ENCODE peak calls at places on chromosomes 13 and 19, in ten cellular contexts. One of them, this sample, is unnamed.

GRCh38 chr13:100987993-100988392 is 313.4 kb upstream of the TMTC4 start:
- DNase-seq in SK-N-SH: no peak
- DNase-seq in fibroblast of lung: peak; percentile 51
- DNase-seq in H1: no peak
- DNase-seq in PC-9: no peak
- DNase-seq in GM23248: peak; percentile 44
- DNase-seq in mammary epithelial cell: no peak
- DNase-seq in endothelial cell of umbilical vein: peak; percentile 9
- DNase-seq in IMR-90: peak; percentile 26
- DNase-seq in osteoblast: peak; percentile 77
- DNase-seq in this sample: no peak

GRCh38 chr13:40665061-40665753 is 1.2 kb downstream of the FOXO1 start:
- DNase-seq in SK-N-SH: peak; percentile 57
- DNase-seq in fibroblast of lung: no peak
- DNase-seq in H1: no peak
- DNase-seq in PC-9: no peak
- DNase-seq in GM23248: peak; percentile 43
- DNase-seq in mammary epithelial cell: peak; percentile 52
- DNase-seq in endothelial cell of umbilical vein: no peak
- DNase-seq in IMR-90: no peak
- DNase-seq in osteoblast: peak; percentile 93
- DNase-seq in this sample: peak; percentile 69

GRCh38 chr19:4878491-4878968 is 11.1 kb upstream of the PLIN3 start:
- DNase-seq in SK-N-SH: no peak
- DNase-seq in fibroblast of lung: no peak
- DNase-seq in H1: no peak
- DNase-seq in PC-9: no peak
- DNase-seq in GM23248: no peak
- DNase-seq in mammary epithelial cell: no peak
- DNase-seq in endothelial cell of umbilical vein: no peak
- DNase-seq in IMR-90: no peak
- DNase-seq in osteoblast: no peak
- DNase-seq in this sample: no peak

GRCh38 chr13:100454876-100455275 is 133.7 kb downstream of the GGACT start:
- DNase-seq in SK-N-SH: no peak
- DNase-seq in fibroblast of lung: peak; percentile 76
- DNase-seq in H1: no peak
- DNase-seq in PC-9: peak; percentile 91
- DNase-seq in GM23248: peak; percentile 48
- DNase-seq in mammary epithelial cell: peak; percentile 63
- DNase-seq in endothelial cell of umbilical vein: peak; percentile 36
- DNase-seq in IMR-90: peak; percentile 54
- DNase-seq in osteoblast: no peak
- DNase-seq in this sample: peak; percentile 9

GRCh38 chr13:67877031-67877430 is 646.9 kb upstream of the PCDH9 start:
- DNase-seq in SK-N-SH: no peak
- DNase-seq in fibroblast of lung: no peak
- DNase-seq in H1: no peak
- DNase-seq in PC-9: no peak
- DNase-seq in GM23248: no peak
- DNase-seq in mammary epithelial cell: no peak
- DNase-seq in endothelial cell of umbilical vein: no peak
- DNase-seq in IMR-90: no peak
- DNase-seq in osteoblast: no peak
- DNase-seq in this sample: no peak

GRCh38 chr19:3975637-3976087 is 4.8 kb upstream of the DAPK3 start:
- DNase-seq in SK-N-SH: no peak
- DNase-seq in fibroblast of lung: no peak
- DNase-seq in H1: no peak
- DNase-seq in PC-9: no peak
- DNase-seq in GM23248: peak; percentile 36
- DNase-seq in mammary epithelial cell: no peak
- DNase-seq in endothelial cell of umbilical vein: no peak
- DNase-seq in IMR-90: no peak
- DNase-seq in osteoblast: peak; percentile 55
- DNase-seq in this sample: no peak

GRCh38 chr19:15498156-15498858 is 10.0 kb upstream of the CYP4F22 start:
- DNase-seq in SK-N-SH: no peak
- DNase-seq in fibroblast of lung: no peak
- DNase-seq in H1: no peak
- DNase-seq in PC-9: no peak
- DNase-seq in GM23248: no peak
- DNase-seq in mammary epithelial cell: no peak
- DNase-seq in endothelial cell of umbilical vein: no peak
- DNase-seq in IMR-90: no peak
- DNase-seq in osteoblast: no peak
- DNase-seq in this sample: no peak

GRCh38 chr19:21463449-21464105 is 41.8 kb upstream of the ZNF429 start:
- DNase-seq in SK-N-SH: peak; percentile 87
- DNase-seq in fibroblast of lung: peak; percentile 64
- DNase-seq in H1: peak; percentile 75
- DNase-seq in PC-9: no peak
- DNase-seq in GM23248: no peak
- DNase-seq in mammary epithelial cell: peak; percentile 69
- DNase-seq in endothelial cell of umbilical vein: no peak
- DNase-seq in IMR-90: no peak
- DNase-seq in osteoblast: peak; percentile 39
- DNase-seq in this sample: peak; percentile 70

DNA sequence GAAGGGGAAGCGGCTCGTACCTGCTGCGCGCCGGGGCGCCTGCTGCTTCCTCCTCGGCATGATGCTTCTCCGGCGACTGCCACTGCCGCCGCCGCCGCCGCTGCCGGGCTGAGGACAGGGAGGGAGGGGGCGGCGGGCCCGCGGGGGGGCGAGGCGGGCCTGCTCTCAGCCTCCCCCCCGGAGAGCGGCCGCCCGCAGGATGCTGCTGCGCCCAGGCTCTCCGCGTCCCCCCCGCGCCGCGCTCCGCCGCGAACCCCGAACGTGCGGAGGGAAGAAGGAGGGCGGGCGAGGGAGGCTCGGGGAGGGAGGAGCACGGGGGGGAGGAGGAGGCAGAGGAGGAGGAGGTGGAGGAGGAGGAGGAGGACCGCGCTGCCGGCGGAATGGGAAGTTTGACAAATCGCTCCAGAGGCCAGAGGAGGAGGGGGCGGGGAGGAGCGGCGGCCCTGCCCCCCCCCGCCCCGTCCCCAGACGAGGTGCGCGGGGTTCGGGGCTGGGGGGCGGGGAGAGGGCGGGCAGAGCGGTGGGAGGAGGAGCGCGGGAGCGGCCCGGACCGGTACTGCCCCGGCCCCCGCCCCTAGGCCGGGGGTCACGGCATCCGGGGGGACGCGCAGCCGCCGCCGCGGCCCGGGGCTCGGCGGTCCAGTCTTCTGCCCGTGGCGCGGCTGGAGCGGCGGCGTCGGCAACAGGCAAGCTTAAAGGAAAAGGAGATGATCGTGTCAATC is at the start of gene TSHZ3:
- DNase-seq in SK-N-SH: peak; percentile 89
- DNase-seq in fibroblast of lung: peak; percentile 87
- DNase-seq in H1: no peak
- DNase-seq in PC-9: no peak
- DNase-seq in GM23248: peak; percentile 84
- DNase-seq in mammary epithelial cell: peak; percentile 84
- DNase-seq in endothelial cell of umbilical vein: peak; percentile 22
- DNase-seq in IMR-90: peak; percentile 87
- DNase-seq in osteoblast: peak; percentile 96
- DNase-seq in this sample: no peak
- H2AFZ ChIP-seq in SK-N-SH: peak within 1 kb of the TSS; percentile 78
- H2AFZ ChIP-seq in fibroblast of lung: no peak within 1 kb of the TSS
- H2AFZ ChIP-seq in H1: no peak within 1 kb of the TSS
- H2AFZ ChIP-seq in PC-9: no peak within 1 kb of the TSS
- H2AFZ ChIP-seq in GM23248: peak within 1 kb of the TSS; percentile 87
- H2AFZ ChIP-seq in mammary epithelial cell: peak within 1 kb of the TSS; percentile 82
- H2AFZ ChIP-seq in endothelial cell of umbilical vein: peak within 1 kb of the TSS; percentile 87
- H2AFZ ChIP-seq in IMR-90: peak within 1 kb of the TSS; percentile 91
- H2AFZ ChIP-seq in osteoblast: peak within 1 kb of the TSS; percentile 6
- H2AFZ ChIP-seq in this sample: no peak within 1 kb of the TSS

DNA sequence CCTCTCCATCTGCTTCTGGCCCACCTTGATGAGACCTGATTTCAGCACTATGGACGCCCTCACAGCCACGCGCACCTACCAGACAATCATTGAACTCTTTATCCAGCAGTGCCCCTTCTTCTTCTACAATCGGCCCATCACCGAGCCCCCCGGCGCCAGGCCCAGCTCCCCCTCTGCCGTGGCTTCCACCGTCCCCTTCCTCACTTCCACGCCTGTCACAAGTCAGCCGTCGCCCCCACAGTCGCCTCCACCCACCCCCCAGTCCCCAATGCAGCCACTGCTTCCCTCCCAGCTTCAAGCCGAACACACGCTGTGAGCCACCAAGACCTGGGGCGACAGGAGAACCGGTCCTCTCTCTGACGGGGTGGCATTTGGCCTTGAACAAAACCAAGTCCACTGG is 19.3 kb upstream of the NPAS1 start:
- DNase-seq in SK-N-SH: no peak
- DNase-seq in fibroblast of lung: no peak
- DNase-seq in H1: no peak
- DNase-seq in PC-9: no peak
- DNase-seq in GM23248: no peak
- DNase-seq in mammary epithelial cell: no peak
- DNase-seq in endothelial cell of umbilical vein: no peak
- DNase-seq in IMR-90: no peak
- DNase-seq in osteoblast: no peak
- DNase-seq in this sample: no peak
- H3K36me3 ChIP-seq in SK-N-SH: peaks cover 49% of the 10 kb centered on the region
- H3K36me3 ChIP-seq in fibroblast of lung: peaks cover 9% of the 10 kb centered on the region
- H3K36me3 ChIP-seq in H1: peaks cover 22% of the 10 kb centered on the region
- H3K36me3 ChIP-seq in PC-9: no peaks in the 10 kb centered on the region
- H3K36me3 ChIP-seq in GM23248: no peaks in the 10 kb centered on the region
- H3K36me3 ChIP-seq in mammary epithelial cell: no peaks in the 10 kb centered on the region
- H3K36me3 ChIP-seq in endothelial cell of umbilical vein: peaks cover 31% of the 10 kb centered on the region
- H3K36me3 ChIP-seq in IMR-90: peaks cover 44% of the 10 kb centered on the region
- H3K36me3 ChIP-seq in osteoblast: peaks cover 41% of the 10 kb centered on the region
- H3K36me3 ChIP-seq in this sample: peaks cover 4% of the 10 kb centered on the region

GRCh38 chr13:37685206-37685605 is 86.6 kb upstream of the POSTN start:
- DNase-seq in SK-N-SH: no peak
- DNase-seq in fibroblast of lung: peak; percentile 59
- DNase-seq in H1: no peak
- DNase-seq in PC-9: no peak
- DNase-seq in GM23248: no peak
- DNase-seq in mammary epithelial cell: no peak
- DNase-seq in endothelial cell of umbilical vein: peak; percentile 13
- DNase-seq in IMR-90: peak; percentile 28
- DNase-seq in osteoblast: no peak
- DNase-seq in this sample: no peak

GRCh38 chr13:37680137-37680536 is 81.6 kb upstream of the POSTN start:
- DNase-seq in SK-N-SH: no peak
- DNase-seq in fibroblast of lung: no peak
- DNase-seq in H1: no peak
- DNase-seq in PC-9: no peak
- DNase-seq in GM23248: no peak
- DNase-seq in mammary epithelial cell: no peak
- DNase-seq in endothelial cell of umbilical vein: no peak
- DNase-seq in IMR-90: no peak
- DNase-seq in osteoblast: no peak
- DNase-seq in this sample: no peak

GRCh38 chr13:37682496-37682895 is 83.9 kb upstream of the POSTN start:
- DNase-seq in SK-N-SH: no peak
- DNase-seq in fibroblast of lung: no peak
- DNase-seq in H1: no peak
- DNase-seq in PC-9: no peak
- DNase-seq in GM23248: no peak
- DNase-seq in mammary epithelial cell: no peak
- DNase-seq in endothelial cell of umbilical vein: no peak
- DNase-seq in IMR-90: no peak
- DNase-seq in osteoblast: no peak
- DNase-seq in this sample: no peak

GRCh38 chr13:37679043-37679442 is 80.5 kb upstream of the POSTN start:
- DNase-seq in SK-N-SH: no peak
- DNase-seq in fibroblast of lung: no peak
- DNase-seq in H1: no peak
- DNase-seq in PC-9: no peak
- DNase-seq in GM23248: no peak
- DNase-seq in mammary epithelial cell: no peak
- DNase-seq in endothelial cell of umbilical vein: no peak
- DNase-seq in IMR-90: no peak
- DNase-seq in osteoblast: no peak
- DNase-seq in this sample: no peak

GRCh38 chr13:37681295-37682032 is 82.9 kb upstream of the POSTN start:
- DNase-seq in SK-N-SH: no peak
- DNase-seq in fibroblast of lung: peak; percentile 81
- DNase-seq in H1: no peak
- DNase-seq in PC-9: no peak
- DNase-seq in GM23248: peak; percentile 66
- DNase-seq in mammary epithelial cell: no peak
- DNase-seq in endothelial cell of umbilical vein: peak; percentile 95
- DNase-seq in IMR-90: peak; percentile 94
- DNase-seq in osteoblast: peak; percentile 47
- DNase-seq in this sample: no peak
- H2AFZ ChIP-seq in SK-N-SH: peak overlapping the region; percentile 30
- H2AFZ ChIP-seq in fibroblast of lung: peak overlapping the region; percentile 35
- H2AFZ ChIP-seq in H1: no peak overlapping the region
- H2AFZ ChIP-seq in PC-9: peak overlapping the region; percentile 66
- H2AFZ ChIP-seq in GM23248: peak overlapping the region; percentile 43
- H2AFZ ChIP-seq in mammary epithelial cell: no peak overlapping the region
- H2AFZ ChIP-seq in endothelial cell of umbilical vein: peak overlapping the region; percentile 31
- H2AFZ ChIP-seq in IMR-90: no peak overlapping the region
- H2AFZ ChIP-seq in osteoblast: peak overlapping the region; percentile 37
- H2AFZ ChIP-seq in this sample: no peak overlapping the region

GRCh38 chr13:110319397-110319773 is 12.3 kb downstream of the COL4A2 start:
- DNase-seq in SK-N-SH: no peak
- DNase-seq in fibroblast of lung: peak; percentile 35
- DNase-seq in H1: no peak
- DNase-seq in PC-9: no peak
- DNase-seq in GM23248: no peak
- DNase-seq in mammary epithelial cell: no peak
- DNase-seq in endothelial cell of umbilical vein: no peak
- DNase-seq in IMR-90: no peak
- DNase-seq in osteoblast: no peak
- DNase-seq in this sample: no peak

GRCh38 chr13:110318920-110319319 is 11.8 kb downstream of the COL4A2 start:
- DNase-seq in SK-N-SH: no peak
- DNase-seq in fibroblast of lung: no peak
- DNase-seq in H1: no peak
- DNase-seq in PC-9: no peak
- DNase-seq in GM23248: no peak
- DNase-seq in mammary epithelial cell: no peak
- DNase-seq in endothelial cell of umbilical vein: no peak
- DNase-seq in IMR-90: no peak
- DNase-seq in osteoblast: no peak
- DNase-seq in this sample: no peak

GRCh38 chr13:110316196-110316595 is 9.1 kb downstream of the COL4A2 start:
- DNase-seq in SK-N-SH: no peak
- DNase-seq in fibroblast of lung: no peak
- DNase-seq in H1: no peak
- DNase-seq in PC-9: no peak
- DNase-seq in GM23248: no peak
- DNase-seq in mammary epithelial cell: no peak
- DNase-seq in endothelial cell of umbilical vein: no peak
- DNase-seq in IMR-90: no peak
- DNase-seq in osteoblast: peak; percentile 73
- DNase-seq in this sample: no peak

GRCh38 chr13:110317496-110318195 is 10.6 kb downstream of the COL4A2 start:
- DNase-seq in SK-N-SH: no peak
- DNase-seq in fibroblast of lung: no peak
- DNase-seq in H1: no peak
- DNase-seq in PC-9: no peak
- DNase-seq in GM23248: no peak
- DNase-seq in mammary epithelial cell: no peak
- DNase-seq in endothelial cell of umbilical vein: no peak
- DNase-seq in IMR-90: no peak
- DNase-seq in osteoblast: no peak
- DNase-seq in this sample: no peak

DNA sequence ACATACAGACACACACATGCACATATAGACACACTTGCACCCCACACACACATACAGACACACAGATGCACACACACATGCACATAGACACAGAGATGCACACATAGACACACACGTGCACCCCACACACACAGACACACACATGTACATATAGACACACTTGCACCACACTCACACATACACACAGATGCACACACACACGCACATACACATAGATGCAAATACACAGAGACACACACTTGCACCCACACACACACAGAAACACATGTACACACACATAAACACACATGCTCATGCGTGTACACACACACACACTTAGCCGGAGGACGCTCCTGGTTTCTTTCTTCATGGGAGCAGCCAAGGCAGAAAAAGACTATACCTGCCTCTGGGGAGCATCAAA is 10.0 kb downstream of the COL4A2 start:
- DNase-seq in SK-N-SH: no peak
- DNase-seq in fibroblast of lung: no peak
- DNase-seq in H1: no peak
- DNase-seq in PC-9: peak; percentile 18
- DNase-seq in GM23248: no peak
- DNase-seq in mammary epithelial cell: no peak
- DNase-seq in endothelial cell of umbilical vein: no peak
- DNase-seq in IMR-90: no peak
- DNase-seq in osteoblast: no peak
- DNase-seq in this sample: no peak
- H3K36me3 ChIP-seq in SK-N-SH: no peaks in the 10 kb centered on the region
- H3K36me3 ChIP-seq in fibroblast of lung: peaks cover 6% of the 10 kb centered on the region
- H3K36me3 ChIP-seq in H1: peaks cover 10% of the 10 kb centered on the region
- H3K36me3 ChIP-seq in PC-9: no peaks in the 10 kb centered on the region
- H3K36me3 ChIP-seq in GM23248: no peaks in the 10 kb centered on the region
- H3K36me3 ChIP-seq in mammary epithelial cell: peaks cover 3% of the 10 kb centered on the region
- H3K36me3 ChIP-seq in endothelial cell of umbilical vein: peaks cover 8% of the 10 kb centered on the region
- H3K36me3 ChIP-seq in IMR-90: peaks cover 40% of the 10 kb centered on the region
- H3K36me3 ChIP-seq in osteoblast: peaks cover 41% of the 10 kb centered on the region
- H3K36me3 ChIP-seq in this sample: no peaks in the 10 kb centered on the region

This sample was measured in Karpas-422.